ENCODE peak calls at places on chromosomes 2 and 18, in seven cellular contexts. T is astrocyte of the spinal cord, Z is GM23338, I is adipocyte, B is upper lobe of right lung, R is K562, L is keratinocyte. M is an unnamed sample.

GRCh38 chr18:57906852-57907251 is 103.7 kb upstream of the ATP8B1 start:
- DNase-seq in B (no peak), T (no peak), Z (peak; percentile 38), I (no peak), L (no peak), R (no peak), M (no peak)

GRCh38 chr2:203532957-203533695 is 2.0 kb downstream of the RAPH1 start:
- DNase-seq in L (no peak), I (peak; percentile 71), T (peak; percentile 62), B (no peak), R (no peak), Z (peak; percentile 79), M (peak; percentile 74)

GRCh38 chr2:1804865-1805264 is 60.5 kb upstream of the PXDN start:
- DNase-seq in I (no peak), T (no peak), Z (no peak), B (peak; percentile 21), R (no peak), L (no peak), M (no peak)

GRCh38 chr2:106269591-106270291 is 75.6 kb upstream of the UXS1 start:
- DNase-seq in L (no peak), T (no peak), B (peak; percentile 88), I (no peak), R (peak; percentile 54), Z (peak; percentile 58), M (no peak)

GRCh38 chr18:56353676-56354260 is 284.6 kb downstream of the TXNL1 start:
- DNase-seq in Z (no peak), R (no peak), B (no peak), I (no peak), T (no peak), L (no peak), M (no peak)

GRCh38 chr2:238690673-238690965 is 157.3 kb upstream of the TWIST2 start:
- DNase-seq in B (no peak), R (no peak), I (no peak), T (no peak), Z (no peak), L (no peak), M (no peak)

GRCh38 chr2:231395188-231396057 is at the start of gene B3GNT7:
- DNase-seq in L (no peak), I (peak; percentile 34), B (peak; percentile 78), T (no peak), Z (peak; percentile 77), R (no peak), M (no peak)

GRCh38 chr2:203811491-203812221 is 55.9 kb upstream of the CTLA4 start:
- DNase-seq in B (peak; percentile 88), Z (no peak), T (peak; percentile 93), R (no peak), L (peak; percentile 26), I (peak; percentile 77), M (peak; percentile 87)

GRCh38 chr18:60019463-60019840 is 119.7 kb downstream of the PMAIP1 start:
- DNase-seq in T (peak; percentile 88), L (peak; percentile 38), Z (no peak), B (no peak), I (peak; percentile 77), R (no peak), M (peak; percentile 55)

GRCh38 chr2:189181706-189182105 is 2.1 kb upstream of the COL5A2 start:
- DNase-seq in T (no peak), B (no peak), Z (no peak), R (no peak), I (no peak), L (no peak), M (no peak)

GRCh38 chr2:189178007-189178406 is 1.6 kb downstream of the COL5A2 start:
- DNase-seq in R (no peak), Z (no peak), B (no peak), L (no peak), T (peak; percentile 67), I (peak; percentile 75), M (peak; percentile 65)

GRCh38 chr2:189177441-189177840 is 2.1 kb downstream of the COL5A2 start:
- DNase-seq in L (no peak), T (peak; percentile 34), I (peak; percentile 58), Z (no peak), B (no peak), R (no peak), M (no peak)

GRCh38 chr2:189179607-189179979 is at the start of gene COL5A2:
- DNase-seq in B (no peak), R (no peak), I (peak; percentile 95), L (no peak), Z (peak; percentile 55), T (peak; percentile 95), M (peak; percentile 96)

DNA sequence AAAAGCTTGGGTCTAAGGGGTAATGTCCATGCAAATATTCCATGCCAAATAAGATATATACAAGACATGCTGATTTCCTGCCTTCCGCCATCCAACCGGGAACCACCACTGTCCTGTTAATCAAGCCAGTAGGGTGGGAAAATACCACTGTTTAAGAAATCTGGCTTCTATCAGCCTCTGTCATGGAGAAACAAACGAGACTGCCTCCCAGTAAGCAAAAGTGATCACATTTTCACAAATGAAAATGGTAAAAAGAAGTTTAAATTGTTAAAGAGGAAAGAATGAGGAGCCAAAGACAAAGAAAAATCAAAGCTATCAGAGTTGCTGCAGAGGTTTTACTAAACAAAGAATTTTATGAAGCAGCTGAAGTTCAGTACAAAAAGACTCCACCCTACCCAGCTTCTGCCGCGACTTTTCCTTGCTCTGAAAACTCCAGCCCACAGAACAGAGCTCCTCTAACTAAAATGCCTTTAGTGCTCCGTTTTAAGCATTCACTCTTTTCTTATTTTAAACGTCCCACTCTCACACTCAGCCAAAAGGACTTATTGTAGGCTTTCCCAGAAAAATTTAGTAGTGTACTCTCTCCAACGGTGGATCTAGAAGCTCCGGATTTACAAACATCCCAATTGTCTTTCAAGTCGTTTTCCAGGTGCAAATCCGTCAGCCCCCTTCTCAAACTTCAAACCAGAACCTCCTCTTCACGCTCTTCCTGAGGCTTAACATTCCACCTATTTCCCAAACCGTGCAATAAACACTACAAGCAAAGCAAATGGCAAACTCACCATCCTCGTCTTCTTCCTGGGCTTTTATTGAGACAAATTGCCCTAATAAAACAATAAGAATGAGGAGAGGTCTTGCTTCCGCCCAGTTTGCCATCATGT is 595 bp downstream of the COL5A2 start:
- DNase-seq in Z (peak; percentile 46), R (no peak), I (peak; percentile 81), L (no peak), B (no peak), T (peak; percentile 85), M (peak; percentile 90)
- H3K4me3 ChIP-seq in Z (peak overlapping the region; percentile 58), R (no peak overlapping the region), I (peak overlapping the region; percentile 95), L (peak overlapping the region; percentile 43), B (peak overlapping the region; percentile 51), T (peak overlapping the region; percentile 89), M (peak overlapping the region; percentile 89)

DNA sequence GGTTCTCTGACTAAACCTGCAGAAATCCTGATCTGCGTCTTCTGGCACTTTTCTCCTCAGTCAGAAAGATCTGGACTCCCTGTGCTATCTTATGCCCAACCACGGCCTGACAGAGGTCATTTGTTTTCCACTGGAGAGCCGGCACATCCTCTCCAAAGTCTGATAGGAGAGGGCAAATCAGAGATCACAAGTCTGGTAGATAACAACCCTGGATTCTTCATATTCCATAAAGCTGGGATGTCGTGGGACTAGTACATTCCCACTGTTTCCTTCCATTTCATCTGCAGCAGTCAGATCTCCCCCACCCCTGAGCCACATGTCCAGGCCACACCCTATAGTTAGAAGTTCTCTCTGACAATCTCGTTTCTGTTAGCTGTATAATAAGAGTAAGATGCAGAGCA is 157.0 kb downstream of the MGAT5 start:
- DNase-seq in T (no peak), R (no peak), I (no peak), L (no peak), Z (no peak), B (no peak), M (peak; percentile 37)
- H3K4me3 ChIP-seq in T (no peak overlapping the region), R (no peak overlapping the region), I (no peak overlapping the region), L (no peak overlapping the region), Z (no peak overlapping the region), B (no peak overlapping the region), M (no peak overlapping the region)

DNA sequence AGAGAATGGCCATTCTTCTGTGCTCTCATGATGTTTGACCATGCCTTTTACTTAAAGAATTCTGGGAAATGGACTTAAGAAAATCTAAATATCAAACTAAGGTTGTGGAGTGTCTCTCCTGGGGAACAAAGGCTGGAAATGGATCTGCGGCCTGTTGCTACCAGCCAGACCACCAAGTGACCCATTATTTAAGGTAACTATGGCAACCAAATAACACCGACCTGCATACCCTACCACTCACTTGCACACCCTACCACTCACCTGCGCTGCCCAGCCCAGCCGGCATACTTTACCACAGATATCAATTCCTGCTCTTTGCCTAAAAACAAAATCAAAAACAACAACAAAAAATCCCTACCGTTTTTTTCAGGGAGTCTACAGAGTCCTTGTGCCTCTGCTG is 203.2 kb downstream of the NBAS start:
- DNase-seq in I (no peak), T (no peak), R (no peak), B (no peak), Z (no peak), L (no peak), M (no peak)
- H3K4me3 ChIP-seq in I (no peak overlapping the region), T (no peak overlapping the region), R (no peak overlapping the region), B (no peak overlapping the region), Z (no peak overlapping the region), L (no peak overlapping the region), M (no peak overlapping the region)

GRCh38 chr2:172859821-172860707 is 124.4 kb downstream of the RAPGEF4 start:
- DNase-seq in L (no peak), I (no peak), Z (no peak), B (no peak), R (no peak), T (no peak), M (no peak)
- H3K4me3 ChIP-seq in L (no peak overlapping the region), I (no peak overlapping the region), Z (no peak overlapping the region), B (no peak overlapping the region), R (no peak overlapping the region), T (peak overlapping the region; percentile 13), M (no peak overlapping the region)

GRCh38 chr18:48940854-48941531 is 9.8 kb downstream of the SMAD7 start:
- DNase-seq in Z (no peak), L (no peak), B (peak; percentile 71), T (no peak), R (no peak), I (peak; percentile 50), M (no peak)
- H3K4me3 ChIP-seq in Z (peak overlapping the region; percentile 26), L (no peak overlapping the region), B (peak overlapping the region; percentile 14), T (no peak overlapping the region), R (no peak overlapping the region), I (no peak overlapping the region), M (peak overlapping the region; percentile 8)